ENCODE peak calls at places on chromosome 6, in seven cellular contexts. G is sigmoid colon, W is prostate gland, P is breast epithelium, D is K562, C is H1, H is GM12878. M is an unnamed sample.

GRCh38 chr6:153003294-153003645 is 761 bp upstream of the MTRF1L start:
- DNase-seq in P (no peak), D (no peak), H (no peak), G (no peak), W (no peak), C (no peak), M (no peak)

GRCh38 chr6:111872521-111873177 is 603 bp downstream of the FYN start:
- DNase-seq in D (peak; percentile 54), G (peak; percentile 83), P (no peak), C (peak; percentile 82), W (no peak), H (no peak), M (peak; percentile 89)

GRCh38 chr6:157613011-157613522 is 210.0 kb upstream of the SNX9 start:
- DNase-seq in W (no peak), D (peak; percentile 62), H (no peak), C (no peak), G (no peak), P (no peak), M (no peak)

GRCh38 chr6:41706876-41707564 is 28.4 kb downstream of the TFEB start:
- DNase-seq in G (peak; percentile 85), C (no peak), D (no peak), P (no peak), W (no peak), H (no peak), M (no peak)

GRCh38 chr6:64717281-64717680 is 989.7 kb downstream of the EYS start:
- DNase-seq in C (no peak), W (no peak), D (no peak), P (no peak), H (no peak), G (no peak), M (no peak)

GRCh38 chr6:137233561-137234504 is 14.6 kb upstream of the IFNGR1 start:
- DNase-seq in G (no peak), C (no peak), W (peak; percentile 12), P (no peak), D (no peak), H (no peak), M (no peak)

GRCh38 chr6:138643210-138643609 is 130.4 kb upstream of the CCDC28A start:
- DNase-seq in G (no peak), C (no peak), D (no peak), W (no peak), H (no peak), P (no peak), M (no peak)

GRCh38 chr6:141212296-141212695 is 920.4 kb upstream of the GJE1 start:
- DNase-seq in D (no peak), P (no peak), C (no peak), W (no peak), G (no peak), H (no peak), M (no peak)

GRCh38 chr6:42136508-42137191 is 5.8 kb downstream of the C6orf132 start:
- DNase-seq in D (peak; percentile 89), W (no peak), G (no peak), C (peak; percentile 92), H (peak; percentile 11), P (no peak), M (no peak)

GRCh38 chr6:43405354-43405753 is 22.0 kb upstream of the ABCC10 start:
- DNase-seq in G (no peak), W (no peak), C (no peak), P (no peak), D (no peak), H (no peak), M (no peak)

GRCh38 chr6:14094721-14095120 is 22.9 kb upstream of the CD83 start:
- DNase-seq in C (no peak), H (no peak), G (no peak), W (no peak), P (no peak), D (no peak), M (no peak)

GRCh38 chr6:10411131-10411914 is 3.6 kb downstream of the TFAP2A start:
- DNase-seq in W (no peak), G (no peak), H (no peak), P (no peak), D (no peak), C (peak; percentile 71), M (peak; percentile 76)

GRCh38 chr6:31037169-31037568 is 26.9 kb downstream of the MUC22 start:
- DNase-seq in D (no peak), C (no peak), H (no peak), W (no peak), G (no peak), P (no peak), M (no peak)

GRCh38 chr6:156555117-156555516 is 222.1 kb upstream of the ARID1B start:
- DNase-seq in P (no peak), H (no peak), G (no peak), W (no peak), D (no peak), C (no peak), M (no peak)

GRCh38 chr6:24546432-24546831 is 51.7 kb downstream of the ALDH5A1 start:
- DNase-seq in D (no peak), H (no peak), W (no peak), G (no peak), P (no peak), C (no peak), M (no peak)

GRCh38 chr6:43579171-43579570 is 3.2 kb downstream of the POLH start:
- DNase-seq in D (no peak), H (no peak), W (no peak), P (no peak), C (no peak), G (no peak), M (no peak)

GRCh38 chr6:125279961-125280360 is 21.8 kb downstream of the HDDC2 start:
- DNase-seq in P (no peak), C (no peak), W (no peak), D (no peak), G (no peak), H (peak; percentile 61), M (peak; percentile 32)

GRCh38 chr6:148235446-148235845 is 107.2 kb upstream of the SASH1 start:
- DNase-seq in W (no peak), H (no peak), P (no peak), G (no peak), D (no peak), C (no peak), M (no peak)

GRCh38 chr6:169854083-169854725 is 102.8 kb downstream of the ERMARD start:
- DNase-seq in G (no peak), H (no peak), W (no peak), C (no peak), D (no peak), P (no peak), M (peak; percentile 22)

GRCh38 chr6:164247106-164247505 is 832.6 kb downstream of the QKI start:
- DNase-seq in P (no peak), C (no peak), G (no peak), W (no peak), H (no peak), D (no peak), M (no peak)

GRCh38 chr6:164258421-164258820 is 843.9 kb downstream of the QKI start:
- DNase-seq in H (no peak), W (no peak), D (no peak), C (no peak), P (no peak), G (no peak), M (no peak)

GRCh38 chr6:164252260-164252659 is 837.7 kb downstream of the QKI start:
- DNase-seq in G (no peak), H (no peak), W (no peak), D (no peak), C (no peak), P (no peak), M (no peak)

GRCh38 chr6:164252952-164253351 is 838.4 kb downstream of the QKI start:
- DNase-seq in W (no peak), G (no peak), P (no peak), H (no peak), D (no peak), C (no peak), M (no peak)
- TF ChIP-seq POLR2AphosphoS5 in W (no peak), G (no peak), P (no peak), H (no peak), D (no peak), C (no peak), M (no peak)

DNA sequence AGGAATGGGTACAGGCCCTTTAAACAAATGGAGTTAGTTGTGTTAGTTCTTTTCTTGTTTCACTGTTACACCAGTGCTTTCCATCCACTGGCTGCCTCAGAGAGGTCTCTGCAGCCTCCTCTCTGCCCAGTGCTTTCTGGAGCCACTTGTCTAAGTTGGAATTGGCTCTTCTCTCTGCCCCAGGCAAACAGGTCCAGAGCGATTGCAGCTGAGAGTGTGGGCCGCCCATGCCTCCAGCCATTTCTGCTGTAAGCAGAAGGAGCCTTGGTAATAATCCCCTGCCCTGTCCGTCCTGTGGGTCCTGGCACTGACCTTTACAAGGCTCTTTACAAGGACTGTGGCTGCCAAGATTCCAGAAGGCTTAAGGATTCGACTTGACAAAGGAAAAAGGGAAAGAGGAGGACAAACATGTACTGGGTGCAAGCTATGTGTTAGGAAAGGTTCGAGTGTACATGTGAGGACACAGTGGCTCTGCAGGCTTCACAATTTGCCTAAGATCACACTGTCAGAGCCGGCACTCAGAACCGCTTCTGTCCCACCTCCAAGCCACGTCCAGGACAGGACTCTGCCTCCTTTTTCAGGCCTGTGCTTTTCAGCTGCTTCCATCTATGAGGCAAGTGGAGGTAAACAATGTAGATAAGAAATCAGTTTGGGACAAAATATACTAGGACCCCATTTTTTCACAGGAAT is 88.5 kb downstream of the POPDC3 start:
- DNase-seq in W (no peak), C (no peak), G (no peak), D (no peak), P (no peak), H (no peak), M (no peak)
- TF ChIP-seq POLR2A in W (no peak), C (no peak), G (no peak), D (no peak), P (no peak), H (no peak), M (no peak)

GRCh38 chr6:53044572-53044971 is 20.6 kb upstream of the FBXO9 start:
- DNase-seq in P (no peak), G (no peak), W (no peak), D (no peak), H (no peak), C (no peak), M (no peak)
- H3K4me3 ChIP-seq in P (no peak overlapping the region), G (no peak overlapping the region), W (no peak overlapping the region), D (no peak overlapping the region), H (no peak overlapping the region), C (no peak overlapping the region), M (no peak overlapping the region)

DNA sequence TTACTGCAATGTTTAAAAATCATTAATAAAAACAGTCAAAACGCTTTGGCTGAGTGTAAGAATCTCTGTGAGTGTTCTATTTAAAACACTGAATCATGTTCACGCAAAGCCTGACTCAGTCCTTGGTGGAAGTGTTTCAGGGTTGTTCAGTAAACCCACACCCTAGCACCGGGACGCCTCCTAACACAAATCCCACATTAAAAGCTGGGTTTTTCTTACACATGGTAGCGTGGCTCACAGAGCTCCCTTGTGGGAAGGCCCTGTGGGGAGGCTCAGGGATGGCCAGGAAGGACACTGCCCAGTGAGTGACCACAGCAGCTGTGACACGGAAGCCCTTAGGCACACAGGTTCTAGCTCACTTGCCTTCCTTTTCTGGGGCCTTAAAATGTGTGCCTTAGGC is 80.2 kb downstream of the GMPR start:
- DNase-seq in D (no peak), H (no peak), W (no peak), P (no peak), C (no peak), G (no peak), M (no peak)
- TF ChIP-seq POLR2AphosphoS5 in D (no peak), H (no peak), W (no peak), P (no peak), C (no peak), G (no peak), M (no peak)